ENCODE peak calls at places on chromosome 5, in five cellular contexts. M is astrocyte of the spinal cord, I is A549, T is upper lobe of left lung, L is mammary epithelial cell. K is an unnamed sample.

GRCh38 chr5:133373121-133373870 is 239.0 kb downstream of the FSTL4 start:
- DNase-seq in M (no peak), L (peak), T (no peak), I (peak), K (no peak)

GRCh38 chr5:31894131-31894530 is 255.2 kb downstream of the PDZD2 start:
- DNase-seq in L (no peak), M (no peak), T (no peak), I (no peak), K (no peak)

GRCh38 chr5:103393131-103393754 is 134.7 kb downstream of the MACIR start:
- DNase-seq in T (no peak), L (no peak), M (peak), I (no peak), K (no peak)

GRCh38 chr5:76709762-76710161 is 6.2 kb upstream of the F2R start:
- DNase-seq in T (no peak), I (no peak), M (peak), L (peak), K (no peak)

GRCh38 chr5:140557965-140558364 is 692 bp upstream of the SRA1 start:
- DNase-seq in T (no peak), I (no peak), M (no peak), L (no peak), K (no peak)

GRCh38 chr5:27034531-27034930 is 3.9 kb downstream of the CDH9 start:
- DNase-seq in M (no peak), L (no peak), I (no peak), T (no peak), K (no peak)

GRCh38 chr5:1171340-1171941 is 30.0 kb upstream of the SLC6A19 start:
- DNase-seq in L (no peak), I (no peak), T (no peak), M (no peak), K (no peak)

GRCh38 chr5:147168578-147169327 is 66.1 kb upstream of the STK32A start:
- DNase-seq in L (peak), M (peak), I (no peak), T (no peak), K (no peak)

GRCh38 chr5:159099049-159099760 is 511 bp downstream of the EBF1 start:
- DNase-seq in T (no peak), I (peak), L (peak), M (peak), K (peak)

GRCh38 chr5:169610606-169611005 is 26.5 kb upstream of the DOCK2 start:
- DNase-seq in L (peak), M (peak), I (no peak), T (no peak), K (no peak)

GRCh38 chr5:107933326-107933725 is 262.6 kb upstream of the EFNA5 start:
- DNase-seq in L (no peak), T (no peak), M (no peak), I (no peak), K (no peak)

GRCh38 chr5:126780165-126780827 is 3.4 kb downstream of the LMNB1 start:
- DNase-seq in I (peak), T (peak), M (peak), L (peak), K (no peak)

GRCh38 chr5:479566-480319 is 36.8 kb downstream of the EXOC3 start:
- DNase-seq in M (no peak), I (no peak), T (no peak), L (no peak), K (no peak)

GRCh38 chr5:113068559-113068958 is 92.0 kb downstream of the DCP2 start:
- DNase-seq in L (no peak), M (peak), T (no peak), I (no peak), K (no peak)

GRCh38 chr5:41841325-41841724 is 28.9 kb downstream of the OXCT1 start:
- DNase-seq in I (no peak), T (no peak), M (no peak), L (no peak), K (no peak)

GRCh38 chr5:11524188-11524587 is 380.1 kb downstream of the CTNND2 start:
- DNase-seq in M (no peak), L (no peak), T (no peak), I (no peak), K (no peak)

GRCh38 chr5:161925960-161926359 is 78.0 kb downstream of the GABRA1 start:
- DNase-seq in T (no peak), L (no peak), M (no peak), I (no peak), K (no peak)

GRCh38 chr5:169847519-169847918 is 132.8 kb downstream of the INSYN2B start:
- DNase-seq in M (no peak), T (no peak), L (no peak), I (no peak), K (no peak)

GRCh38 chr5:179763215-179763945 is 30.4 kb upstream of the LTC4S start:
- DNase-seq in T (peak), M (peak), I (peak), L (peak), K (no peak)

GRCh38 chr5:62144395-62145022 is 161.5 kb upstream of the KIF2A start:
- DNase-seq in I (no peak), T (peak), L (peak), M (peak), K (no peak)

GRCh38 chr5:137754236-137754960 is at the start of gene HNRNPA0:
- DNase-seq in L (peak), M (peak), T (peak), I (peak), K (peak)

GRCh38 chr5:54883374-54884194 is 101.8 kb downstream of the ESM1 start:
- DNase-seq in M (peak), L (no peak), I (no peak), T (no peak), K (no peak)

GRCh38 chr5:62343428-62343827 is 37.4 kb downstream of the KIF2A start:
- DNase-seq in I (no peak), M (no peak), T (no peak), L (peak), K (no peak)

GRCh38 chr5:122929001-122929400 is 83.6 kb downstream of the SNX24 start:
- DNase-seq in M (no peak), T (no peak), L (no peak), I (no peak), K (no peak)

GRCh38 chr5:16736158-16736994 is 119.6 kb upstream of the RETREG1 start:
- DNase-seq in M (peak), I (no peak), L (peak), T (peak), K (no peak)

GRCh38 chr5:136453199-136453598 is 87.9 kb upstream of the TRPC7 start:
- DNase-seq in M (no peak), L (no peak), I (no peak), T (no peak), K (no peak)

GRCh38 chr5:149824115-149824514 is 94.0 kb downstream of the PPARGC1B start:
- DNase-seq in L (no peak), I (no peak), T (no peak), M (no peak), K (no peak)

GRCh38 chr5:120435129-120435528 is 29.0 kb upstream of the PRR16 start:
- DNase-seq in I (no peak), T (no peak), L (no peak), M (no peak), K (no peak)

GRCh38 chr5:125890387-125890955 is 532.7 kb upstream of the GRAMD2B start:
- DNase-seq in L (peak), T (no peak), M (no peak), I (no peak), K (no peak)

DNA sequence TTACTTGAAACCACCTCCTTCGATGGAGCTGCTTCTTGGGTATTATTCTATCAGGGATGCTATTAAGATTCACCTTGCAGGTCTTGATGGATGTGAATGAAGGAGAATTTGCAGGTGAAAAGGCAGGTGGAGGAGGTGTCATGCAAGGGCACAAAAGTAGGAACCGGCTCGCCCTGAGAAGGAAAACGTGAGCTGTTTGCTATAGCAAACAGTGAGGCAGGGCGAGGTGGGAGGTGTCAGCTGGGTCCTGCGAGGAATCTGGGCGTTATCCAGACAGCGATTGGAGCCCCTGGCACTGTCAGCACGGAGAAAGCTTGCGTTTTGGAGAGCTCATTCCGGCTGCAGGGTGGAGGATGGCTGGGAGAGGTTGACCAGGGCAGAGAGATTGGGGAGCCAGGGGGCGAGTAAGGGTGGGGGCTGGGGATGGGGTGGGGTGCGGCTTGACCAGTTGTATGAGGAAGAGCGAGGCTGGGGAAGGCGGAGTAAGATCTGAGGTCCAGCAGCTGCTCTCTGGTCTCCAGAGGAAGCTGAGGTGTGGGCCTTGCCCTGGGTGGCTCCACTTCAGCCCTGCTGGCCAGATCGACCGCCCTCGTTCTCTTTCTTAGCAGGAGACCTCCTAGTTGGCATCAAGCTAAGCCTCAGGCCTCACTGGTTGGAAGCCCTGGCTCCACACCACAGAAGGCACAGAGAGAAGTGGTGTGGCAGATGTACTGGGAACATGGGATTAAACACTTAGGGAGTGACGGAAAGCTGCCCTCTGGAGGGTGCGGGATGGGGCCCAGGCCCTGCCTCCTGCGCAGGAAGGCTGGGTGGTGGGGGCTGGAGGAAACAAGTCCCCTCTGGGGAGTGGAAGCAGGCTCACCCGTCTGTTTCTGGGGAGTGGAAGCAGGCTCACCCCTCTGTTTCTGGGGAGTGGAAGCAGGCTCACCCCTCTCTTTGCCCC is 54.7 kb upstream of the NEURL1B start:
- DNase-seq in M (no peak), L (no peak), I (no peak), T (no peak), K (no peak)
- TF ChIP-seq CTCF in M (no peak), L (no peak), I (no peak), T (no peak), K (no peak)

DNA sequence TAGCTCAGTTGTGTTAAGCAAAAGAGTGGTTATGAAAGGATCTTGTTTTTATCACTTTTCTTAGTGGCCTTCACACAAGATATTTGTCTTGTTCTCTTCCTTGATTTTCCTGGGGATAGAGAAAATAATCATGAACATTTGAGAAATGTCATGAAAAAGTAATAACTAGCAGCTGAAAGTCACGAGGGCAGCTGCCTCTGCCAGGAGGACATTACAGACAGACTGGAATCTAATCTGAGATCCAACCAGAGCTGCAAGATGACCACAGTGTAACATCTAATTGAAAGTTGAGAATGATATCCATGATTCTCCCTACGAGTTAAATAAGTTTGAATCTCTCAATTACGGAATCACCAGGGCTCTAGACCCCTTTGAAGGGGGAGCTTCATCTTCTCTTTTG is 274.9 kb downstream of the ARHGAP26 start:
- DNase-seq in I (no peak), L (no peak), T (no peak), M (no peak), K (no peak)
- TF ChIP-seq CTCF in I (no peak), L (no peak), T (no peak), M (peak), K (no peak)

GRCh38 chr5:23820764-23821471 is 313.5 kb downstream of the PRDM9 start:
- DNase-seq in M (peak), L (peak), T (no peak), I (peak), K (no peak)
- TF ChIP-seq CTCF in M (peak), L (peak), T (no peak), I (peak), K (no peak)

DNA sequence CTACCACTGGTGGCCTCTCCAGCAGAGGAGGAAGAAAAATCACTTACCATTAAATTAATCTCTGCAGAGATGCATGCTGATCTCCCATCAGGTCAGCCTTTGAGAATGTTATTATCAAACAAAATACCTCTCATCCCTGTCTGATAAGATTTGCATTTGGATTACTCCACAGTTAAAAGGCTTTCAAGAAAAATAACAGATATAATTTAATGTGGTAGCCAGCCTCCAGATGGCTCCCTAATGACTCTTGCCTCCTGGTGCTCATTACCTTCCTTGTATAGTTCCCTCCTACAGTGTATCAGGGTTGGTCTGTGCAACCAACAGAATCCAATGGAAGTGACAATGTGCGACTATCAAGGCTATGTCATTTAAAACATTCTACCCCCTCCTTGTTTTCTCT is 63.6 kb upstream of the TNPO1 start:
- DNase-seq in T (no peak), M (no peak), L (no peak), I (no peak), K (no peak)
- TF ChIP-seq CTCF in T (no peak), M (no peak), L (peak), I (no peak), K (no peak)

DNA sequence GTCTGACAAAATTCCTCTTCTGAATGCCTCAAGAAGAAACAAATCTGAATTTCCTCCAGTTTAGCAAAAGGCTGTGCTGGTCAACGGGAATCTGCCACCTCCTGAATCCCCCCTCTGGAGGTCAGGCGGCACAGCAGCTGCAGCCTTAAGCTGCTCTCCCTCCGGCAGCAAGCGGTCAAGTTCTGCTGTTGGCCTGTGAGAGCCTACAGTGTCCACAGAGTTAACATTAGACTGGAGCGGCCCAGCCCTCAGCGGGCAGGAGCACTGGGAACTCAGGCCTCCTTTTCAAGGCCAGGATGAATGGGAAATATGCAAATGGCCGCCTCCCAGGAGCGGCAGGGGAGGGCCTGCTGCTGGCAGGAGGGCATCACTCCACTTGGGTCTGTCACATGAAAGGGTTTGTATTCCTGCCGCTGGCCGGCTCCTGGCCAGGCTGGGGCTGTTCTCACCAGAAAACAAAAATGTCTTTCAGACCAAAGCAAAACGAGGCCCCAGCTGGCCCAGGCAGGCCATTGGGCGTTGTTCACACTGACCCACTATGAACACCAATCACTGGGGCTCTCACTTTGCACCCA is 8.2 kb downstream of the ACSL6 start:
- DNase-seq in L (no peak), M (peak), T (no peak), I (no peak), K (no peak)
- TF ChIP-seq CTCF in L (no peak), M (peak), T (no peak), I (no peak), K (no peak)

DNA sequence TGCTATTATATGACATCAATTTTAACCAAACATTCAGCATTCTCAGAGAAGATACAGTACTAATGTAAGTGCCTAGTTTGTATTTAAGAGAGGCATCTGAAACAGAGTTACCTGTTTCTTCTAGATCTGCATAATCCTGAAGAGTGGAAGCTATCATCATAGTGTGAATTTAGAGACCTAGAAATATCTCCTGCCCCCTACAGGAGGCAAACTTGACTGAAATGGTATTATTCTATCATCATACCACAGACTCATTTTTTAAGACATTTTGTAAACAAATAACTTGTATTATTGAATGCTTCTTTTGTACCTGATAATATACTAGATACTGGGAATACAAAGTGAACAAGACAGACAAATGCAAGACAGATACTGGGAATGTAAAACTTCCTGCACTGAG is 216.8 kb upstream of the RPS23 start:
- DNase-seq in T (no peak), L (no peak), M (no peak), I (no peak), K (no peak)
- TF ChIP-seq CTCF in T (no peak), L (peak), M (peak), I (no peak), K (no peak)

DNA sequence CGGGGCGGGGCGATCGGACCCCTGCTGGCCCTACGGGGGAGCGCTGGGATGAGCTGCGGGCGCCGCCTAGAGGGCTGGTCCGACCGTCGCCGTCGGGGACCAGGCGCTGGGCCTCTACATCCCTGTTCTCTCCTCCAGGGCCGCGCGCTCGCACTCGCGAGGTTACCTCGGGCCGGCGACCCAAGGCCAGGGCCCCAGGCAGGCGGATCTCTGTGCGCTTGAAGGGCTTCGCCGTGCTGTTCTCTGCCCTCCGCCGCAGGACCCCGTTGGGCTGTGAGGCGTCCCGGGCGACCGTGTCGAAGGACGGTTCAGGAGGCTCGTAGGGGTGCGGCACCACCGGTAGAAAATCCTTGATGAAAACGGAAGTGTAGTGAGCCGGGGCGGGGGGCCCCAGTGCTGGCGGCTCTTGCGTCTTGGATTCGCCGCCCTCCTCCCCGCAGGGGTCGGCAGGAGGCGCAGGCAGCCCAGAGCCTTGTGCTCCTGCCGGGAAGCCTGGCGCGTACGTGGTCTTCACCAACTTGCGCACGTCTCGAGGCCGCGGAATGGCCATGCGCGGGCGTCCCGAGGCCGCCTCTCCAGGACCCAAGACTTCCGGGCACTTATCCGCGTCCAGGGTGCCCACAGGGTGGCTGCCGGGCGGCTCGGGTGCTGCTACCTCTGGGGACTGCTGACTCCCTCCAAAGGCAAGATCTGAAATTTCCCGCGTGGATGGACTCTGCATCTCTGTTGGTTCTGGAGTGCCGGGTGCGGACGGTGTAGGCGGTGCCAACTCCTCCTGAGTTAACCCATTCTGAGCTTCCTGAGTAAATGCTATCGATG is 2.0 kb downstream of the PROB1 start:
- DNase-seq in M (peak), L (no peak), T (peak), I (peak), K (peak)
- TF ChIP-seq CTCF in M (peak), L (peak), T (peak), I (peak), K (no peak)

GRCh38 chr5:172358345-172358744 is 74.8 kb upstream of the UBTD2 start:
- DNase-seq in M (no peak), T (no peak), I (no peak), L (no peak), K (no peak)

GRCh38 chr5:172365948-172366608 is 82.5 kb upstream of the UBTD2 start:
- DNase-seq in T (no peak), M (no peak), I (no peak), L (no peak), K (no peak)

GRCh38 chr5:172364773-172365172 is 81.2 kb upstream of the UBTD2 start:
- DNase-seq in I (no peak), L (no peak), T (no peak), M (no peak), K (no peak)

GRCh38 chr5:172361566-172362238 is 78.1 kb upstream of the UBTD2 start:
- DNase-seq in L (peak), I (peak), T (peak), M (peak), K (no peak)

DNA sequence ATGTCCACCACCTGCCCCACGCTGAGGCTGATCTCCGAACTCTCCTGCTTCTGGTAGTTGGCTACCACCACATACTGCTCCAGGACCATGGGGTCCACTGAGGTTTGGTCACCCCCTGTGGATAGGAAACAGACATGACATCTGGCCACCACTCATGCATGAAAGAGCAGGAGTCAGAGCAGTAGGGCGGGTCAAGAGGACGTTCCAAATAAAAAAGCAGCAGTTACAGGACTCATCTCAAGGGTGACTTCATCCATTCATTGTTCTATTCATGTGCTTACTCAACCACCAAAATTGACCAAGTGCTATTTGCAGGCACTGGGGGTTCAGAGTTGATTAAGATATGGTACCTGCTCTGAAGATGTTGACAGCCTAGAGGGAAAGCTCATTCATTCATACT is 79.2 kb upstream of the UBTD2 start:
- DNase-seq in I (no peak), L (peak), M (no peak), T (no peak), K (no peak)
- TF ChIP-seq CTCF in I (no peak), L (no peak), M (no peak), T (no peak), K (no peak)

K was measured in activated B cell treated with CpG ODN at 0.5 μM for 24 hours.